ENCODE peak calls at places on chromosomes 4 and X, in nine cellular contexts. One of them, this sample, is unnamed. For H3K36me3, the result is how much of the 10 kb centered on the place peaks cover.

GRCh38 chrX:126137899-126138298 is 28.2 kb downstream of the DCAF12L2 start:
- DNase-seq in spleen: no peak
- DNase-seq in tibial artery: no peak
- DNase-seq in IMR-90: no peak
- DNase-seq in OCI-LY7: peak
- DNase-seq in kidney: no peak
- DNase-seq in body of pancreas: no peak
- DNase-seq in testis: peak
- DNase-seq in lower lobe of right lung: no peak
- DNase-seq in this sample: no peak

GRCh38 chr4:23232987-23233386 is 540.2 kb downstream of the GBA3 start:
- DNase-seq in lower lobe of right lung: no peak
- DNase-seq in testis: no peak
- DNase-seq in OCI-LY7: no peak
- DNase-seq in IMR-90: no peak
- DNase-seq in tibial artery: no peak
- DNase-seq in spleen: no peak
- DNase-seq in body of pancreas: no peak
- DNase-seq in kidney: no peak
- DNase-seq in this sample: no peak

GRCh38 chrX:47168495-47169073 is 23.6 kb downstream of the RBM10 start:
- DNase-seq in OCI-LY7: no peak
- DNase-seq in tibial artery: no peak
- DNase-seq in body of pancreas: no peak
- DNase-seq in spleen: peak
- DNase-seq in kidney: peak
- DNase-seq in testis: no peak
- DNase-seq in lower lobe of right lung: no peak
- DNase-seq in IMR-90: no peak
- DNase-seq in this sample: no peak

GRCh38 chr4:101198741-101199339 is 148.5 kb downstream of the PPP3CA start:
- DNase-seq in tibial artery: no peak
- DNase-seq in testis: no peak
- DNase-seq in lower lobe of right lung: no peak
- DNase-seq in body of pancreas: no peak
- DNase-seq in IMR-90: no peak
- DNase-seq in OCI-LY7: no peak
- DNase-seq in spleen: no peak
- DNase-seq in kidney: no peak
- DNase-seq in this sample: no peak

GRCh38 chrX:139862208-139862607 is 70.6 kb downstream of the ATP11C start:
- DNase-seq in lower lobe of right lung: no peak
- DNase-seq in body of pancreas: no peak
- DNase-seq in OCI-LY7: no peak
- DNase-seq in kidney: no peak
- DNase-seq in spleen: no peak
- DNase-seq in testis: no peak
- DNase-seq in IMR-90: no peak
- DNase-seq in tibial artery: no peak
- DNase-seq in this sample: no peak

GRCh38 chr4:14529653-14530052 is 472.6 kb upstream of the CPEB2 start:
- DNase-seq in spleen: no peak
- DNase-seq in OCI-LY7: no peak
- DNase-seq in IMR-90: no peak
- DNase-seq in kidney: no peak
- DNase-seq in testis: no peak
- DNase-seq in tibial artery: no peak
- DNase-seq in lower lobe of right lung: no peak
- DNase-seq in body of pancreas: no peak
- DNase-seq in this sample: no peak

GRCh38 chr4:48967626-48968025 is 18.4 kb upstream of the CWH43 start:
- DNase-seq in tibial artery: no peak
- DNase-seq in testis: no peak
- DNase-seq in OCI-LY7: no peak
- DNase-seq in IMR-90: peak
- DNase-seq in lower lobe of right lung: no peak
- DNase-seq in spleen: no peak
- DNase-seq in kidney: no peak
- DNase-seq in body of pancreas: no peak
- DNase-seq in this sample: no peak

GRCh38 chr4:10041036-10041435 is 19.7 kb upstream of the SLC2A9 start:
- DNase-seq in kidney: no peak
- DNase-seq in lower lobe of right lung: no peak
- DNase-seq in IMR-90: no peak
- DNase-seq in tibial artery: no peak
- DNase-seq in OCI-LY7: no peak
- DNase-seq in spleen: no peak
- DNase-seq in body of pancreas: no peak
- DNase-seq in testis: no peak
- DNase-seq in this sample: no peak

GRCh38 chr4:22385615-22386014 is 130.3 kb downstream of the ADGRA3 start:
- DNase-seq in testis: no peak
- DNase-seq in IMR-90: peak
- DNase-seq in tibial artery: no peak
- DNase-seq in kidney: no peak
- DNase-seq in OCI-LY7: no peak
- DNase-seq in body of pancreas: no peak
- DNase-seq in spleen: no peak
- DNase-seq in lower lobe of right lung: no peak
- DNase-seq in this sample: no peak

GRCh38 chrX:21990812-21991211 is 41.3 kb upstream of the PHEX start:
- DNase-seq in spleen: no peak
- DNase-seq in tibial artery: no peak
- DNase-seq in testis: no peak
- DNase-seq in OCI-LY7: no peak
- DNase-seq in body of pancreas: no peak
- DNase-seq in IMR-90: no peak
- DNase-seq in lower lobe of right lung: no peak
- DNase-seq in kidney: no peak
- DNase-seq in this sample: no peak

GRCh38 chrX:16826207-16826606 is 39.9 kb downstream of the TXLNG start:
- DNase-seq in testis: no peak
- DNase-seq in kidney: no peak
- DNase-seq in spleen: no peak
- DNase-seq in lower lobe of right lung: no peak
- DNase-seq in body of pancreas: no peak
- DNase-seq in tibial artery: no peak
- DNase-seq in OCI-LY7: peak
- DNase-seq in IMR-90: peak
- DNase-seq in this sample: no peak

GRCh38 chr4:121778991-121779628 is 14.1 kb upstream of the SMIM43 start:
- DNase-seq in spleen: no peak
- DNase-seq in body of pancreas: no peak
- DNase-seq in OCI-LY7: no peak
- DNase-seq in tibial artery: no peak
- DNase-seq in kidney: no peak
- DNase-seq in testis: no peak
- DNase-seq in IMR-90: peak
- DNase-seq in lower lobe of right lung: no peak
- DNase-seq in this sample: no peak

GRCh38 chr4:128468485-128468989 is 180.9 kb upstream of the PGRMC2 start:
- DNase-seq in tibial artery: peak
- DNase-seq in spleen: no peak
- DNase-seq in OCI-LY7: no peak
- DNase-seq in testis: peak
- DNase-seq in IMR-90: peak
- DNase-seq in body of pancreas: no peak
- DNase-seq in lower lobe of right lung: no peak
- DNase-seq in kidney: no peak
- DNase-seq in this sample: no peak

GRCh38 chrX:38212246-38212645 is 8.4 kb downstream of the SRPX start:
- DNase-seq in body of pancreas: no peak
- DNase-seq in tibial artery: no peak
- DNase-seq in spleen: no peak
- DNase-seq in testis: no peak
- DNase-seq in lower lobe of right lung: no peak
- DNase-seq in IMR-90: peak
- DNase-seq in kidney: no peak
- DNase-seq in OCI-LY7: no peak
- DNase-seq in this sample: no peak

GRCh38 chr4:47383829-47384427 is 79.6 kb downstream of the COMMD8 start:
- DNase-seq in OCI-LY7: peak
- DNase-seq in IMR-90: peak
- DNase-seq in kidney: no peak
- DNase-seq in testis: no peak
- DNase-seq in tibial artery: no peak
- DNase-seq in body of pancreas: no peak
- DNase-seq in spleen: no peak
- DNase-seq in lower lobe of right lung: no peak
- DNase-seq in this sample: peak

GRCh38 chrX:11380187-11380586 is 87.0 kb downstream of the AMELX start:
- DNase-seq in OCI-LY7: no peak
- DNase-seq in IMR-90: no peak
- DNase-seq in tibial artery: peak
- DNase-seq in body of pancreas: no peak
- DNase-seq in spleen: no peak
- DNase-seq in kidney: no peak
- DNase-seq in lower lobe of right lung: no peak
- DNase-seq in testis: no peak
- DNase-seq in this sample: no peak

GRCh38 chrX:12372111-12372510 is 233.8 kb downstream of the FRMPD4 start:
- DNase-seq in IMR-90: peak
- DNase-seq in lower lobe of right lung: no peak
- DNase-seq in body of pancreas: no peak
- DNase-seq in OCI-LY7: no peak
- DNase-seq in tibial artery: no peak
- DNase-seq in testis: no peak
- DNase-seq in spleen: no peak
- DNase-seq in kidney: no peak
- DNase-seq in this sample: no peak

GRCh38 chr4:7769936-7770674 is 169.6 kb downstream of the AFAP1 start:
- DNase-seq in lower lobe of right lung: no peak
- DNase-seq in spleen: peak
- DNase-seq in kidney: no peak
- DNase-seq in OCI-LY7: no peak
- DNase-seq in testis: peak
- DNase-seq in body of pancreas: no peak
- DNase-seq in IMR-90: peak
- DNase-seq in tibial artery: no peak
- DNase-seq in this sample: no peak

GRCh38 chrX:125394449-125394848 is 74.8 kb downstream of the TEX13C start:
- DNase-seq in lower lobe of right lung: no peak
- DNase-seq in spleen: no peak
- DNase-seq in OCI-LY7: no peak
- DNase-seq in body of pancreas: no peak
- DNase-seq in kidney: no peak
- DNase-seq in testis: no peak
- DNase-seq in tibial artery: no peak
- DNase-seq in IMR-90: no peak
- DNase-seq in this sample: no peak

DNA sequence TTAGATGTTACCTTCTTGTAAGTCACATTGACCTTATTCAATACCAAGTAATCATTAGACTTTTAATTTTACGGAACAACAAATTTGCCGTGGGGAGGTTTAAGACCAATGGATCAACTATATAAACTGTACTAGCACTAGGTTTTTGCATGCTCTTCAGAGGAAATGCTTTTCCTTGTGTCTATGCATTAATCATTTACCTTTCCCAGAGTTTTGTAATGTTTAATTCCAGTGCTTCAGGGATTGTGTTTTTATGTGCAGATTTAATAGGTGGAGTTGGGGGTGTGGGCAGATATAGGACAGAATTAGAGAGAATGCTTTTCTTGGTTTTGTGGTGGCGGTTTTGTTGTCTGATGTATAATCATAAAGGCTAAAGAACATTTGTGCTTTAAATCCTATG is 76.0 kb upstream of the SMARCA5 start:
- DNase-seq in testis: no peak
- DNase-seq in lower lobe of right lung: no peak
- DNase-seq in spleen: no peak
- DNase-seq in IMR-90: no peak
- DNase-seq in body of pancreas: no peak
- DNase-seq in kidney: no peak
- DNase-seq in tibial artery: no peak
- DNase-seq in OCI-LY7: no peak
- DNase-seq in this sample: no peak
- H3K36me3 ChIP-seq in testis: under half
- H3K36me3 ChIP-seq in lower lobe of right lung: under half
- H3K36me3 ChIP-seq in spleen: under half
- H3K36me3 ChIP-seq in IMR-90: under half
- H3K36me3 ChIP-seq in body of pancreas: under half
- H3K36me3 ChIP-seq in kidney: under half
- H3K36me3 ChIP-seq in tibial artery: under half
- H3K36me3 ChIP-seq in OCI-LY7: half or more
- H3K36me3 ChIP-seq in this sample: under half

GRCh38 chr4:27360651-27361347 is 500.2 kb downstream of the STIM2 start:
- DNase-seq in OCI-LY7: no peak
- DNase-seq in body of pancreas: no peak
- DNase-seq in lower lobe of right lung: no peak
- DNase-seq in tibial artery: no peak
- DNase-seq in testis: no peak
- DNase-seq in spleen: no peak
- DNase-seq in IMR-90: peak
- DNase-seq in kidney: no peak
- DNase-seq in this sample: no peak
- H3K4me3 ChIP-seq in OCI-LY7: no peak
- H3K4me3 ChIP-seq in body of pancreas: no peak
- H3K4me3 ChIP-seq in lower lobe of right lung: no peak
- H3K4me3 ChIP-seq in tibial artery: no peak
- H3K4me3 ChIP-seq in testis: no peak
- H3K4me3 ChIP-seq in spleen: no peak
- H3K4me3 ChIP-seq in IMR-90: no peak
- H3K4me3 ChIP-seq in kidney: no peak
- H3K4me3 ChIP-seq in this sample: no peak

DNA sequence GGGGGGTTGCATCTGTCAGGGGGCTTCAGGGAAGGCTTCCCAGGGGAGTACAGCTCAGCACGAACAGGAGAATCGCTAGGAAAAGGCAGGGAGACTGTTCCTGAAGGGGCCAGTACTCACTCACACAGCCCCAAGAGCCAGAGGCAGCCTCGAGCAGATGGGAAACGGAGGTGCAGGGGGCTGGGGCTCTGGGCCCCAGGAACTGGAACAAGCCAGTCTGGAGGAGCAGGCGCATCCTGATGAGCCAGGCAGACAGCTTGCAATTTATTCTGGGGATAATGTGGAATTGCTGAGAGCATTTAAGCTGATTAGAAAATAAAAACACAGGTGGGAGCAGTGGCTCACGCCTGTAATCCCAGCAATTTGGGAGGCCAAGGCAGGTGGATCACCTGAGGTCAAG is 40.1 kb downstream of the CRMP1 start:
- DNase-seq in lower lobe of right lung: no peak
- DNase-seq in body of pancreas: no peak
- DNase-seq in IMR-90: no peak
- DNase-seq in OCI-LY7: no peak
- DNase-seq in kidney: no peak
- DNase-seq in testis: no peak
- DNase-seq in spleen: no peak
- DNase-seq in tibial artery: no peak
- DNase-seq in this sample: no peak
- H3K36me3 ChIP-seq in lower lobe of right lung: under half
- H3K36me3 ChIP-seq in body of pancreas: under half
- H3K36me3 ChIP-seq in IMR-90: under half
- H3K36me3 ChIP-seq in OCI-LY7: under half
- H3K36me3 ChIP-seq in kidney: under half
- H3K36me3 ChIP-seq in testis: under half
- H3K36me3 ChIP-seq in spleen: under half
- H3K36me3 ChIP-seq in tibial artery: under half
- H3K36me3 ChIP-seq in this sample: under half

DNA sequence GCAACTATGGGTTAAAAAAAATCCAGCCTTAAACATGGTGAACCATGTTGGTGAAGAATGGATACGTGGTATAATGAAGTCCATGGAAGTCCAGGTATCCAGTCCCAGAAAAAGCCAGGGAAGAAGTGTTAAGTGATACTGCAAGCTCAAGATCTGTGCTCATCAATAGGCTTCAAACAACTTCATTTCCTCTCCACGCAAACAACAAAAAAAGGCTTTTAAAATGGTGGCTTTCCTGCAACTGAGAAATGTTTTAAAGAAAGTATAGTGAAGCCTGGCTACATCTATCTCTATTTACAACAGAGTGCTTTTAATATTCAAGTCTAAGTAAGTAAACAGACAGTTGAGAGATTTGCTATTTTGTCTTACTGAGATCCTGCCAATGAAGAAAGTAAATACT is 1.6 kb downstream of the TAPT1 start:
- DNase-seq in testis: no peak
- DNase-seq in kidney: no peak
- DNase-seq in tibial artery: no peak
- DNase-seq in lower lobe of right lung: no peak
- DNase-seq in spleen: no peak
- DNase-seq in IMR-90: no peak
- DNase-seq in OCI-LY7: no peak
- DNase-seq in body of pancreas: no peak
- DNase-seq in this sample: no peak
- H3K4me3 ChIP-seq in testis: no peak
- H3K4me3 ChIP-seq in kidney: peak
- H3K4me3 ChIP-seq in tibial artery: peak
- H3K4me3 ChIP-seq in lower lobe of right lung: peak
- H3K4me3 ChIP-seq in spleen: peak
- H3K4me3 ChIP-seq in IMR-90: no peak
- H3K4me3 ChIP-seq in OCI-LY7: peak
- H3K4me3 ChIP-seq in body of pancreas: no peak
- H3K4me3 ChIP-seq in this sample: peak